ENCODE peak calls at places on chromosomes 4 and X, in four cellular contexts. Q is astrocyte, H is mucosa of descending colon, Z is H1. D is an unnamed sample.

GRCh38 chr4:126888968-126889367 is 743.8 kb upstream of the INTU start:
- DNase-seq in Q (peak), H (no peak), Z (no peak), D (peak)

GRCh38 chr4:139740531-139741041 is 75.0 kb downstream of the MGST2 start:
- DNase-seq in Q (peak), H (peak), Z (no peak), D (peak)

GRCh38 chr4:8723222-8723980 is 130.8 kb downstream of the CPZ start:
- DNase-seq in Q (no peak), H (no peak), Z (no peak), D (no peak)

GRCh38 chr4:169244210-169244609 is 26.5 kb downstream of the SH3RF1 start:
- DNase-seq in Q (no peak), H (no peak), Z (no peak), D (no peak)

GRCh38 chr4:184280591-184281071 is 63.0 kb upstream of the ENPP6 start:
- DNase-seq in Q (no peak), H (no peak), Z (no peak), D (no peak)

GRCh38 chrX:87049567-87049966 is 468.0 kb upstream of the KLHL4 start:
- DNase-seq in Q (no peak), H (no peak), Z (no peak), D (no peak)

GRCh38 chr4:31408136-31408535 is 688.0 kb downstream of the PCDH7 start:
- DNase-seq in Q (no peak), H (no peak), Z (no peak), D (no peak)

GRCh38 chrX:103584606-103585005 is 709 bp upstream of the TCEAL4 start:
- DNase-seq in Q (no peak), H (no peak), Z (no peak), D (no peak)

GRCh38 chr4:165874799-165875371 is 1.8 kb downstream of the TLL1 start:
- DNase-seq in Q (no peak), H (no peak), Z (no peak), D (no peak)

GRCh38 chrX:40108084-40108958 is 10.6 kb upstream of the BCOR start:
- DNase-seq in Q (no peak), H (peak), Z (no peak), D (peak)

GRCh38 chrX:150152546-150152945 is 210.6 kb upstream of the MAMLD1 start:
- DNase-seq in Q (no peak), H (no peak), Z (no peak), D (no peak)

GRCh38 chrX:141415889-141416288 is 168.6 kb downstream of the SPANXA1 start:
- DNase-seq in Q (no peak), H (no peak), Z (no peak), D (no peak)

GRCh38 chrX:48474127-48474526 is 1.9 kb upstream of the FTSJ1 start:
- DNase-seq in Q (no peak), H (no peak), Z (no peak), D (no peak)
- TF ChIP-seq CTCF in Q (peak), H (no peak), Z (peak), D (peak)

GRCh38 chr4:148447672-148448071 is 5.5 kb upstream of the NR3C2 start:
- DNase-seq in Q (no peak), H (no peak), Z (no peak), D (no peak)
- H3K4me3 ChIP-seq in Q (no peak), H (no peak), Z (no peak), D (peak)

GRCh38 chr4:113899260-113900177 is 79.9 kb downstream of the ARSJ start:
- DNase-seq in Q (no peak), H (peak), Z (no peak), D (no peak)

GRCh38 chr4:113888006-113888405 is 91.4 kb downstream of the ARSJ start:
- DNase-seq in Q (no peak), H (no peak), Z (no peak), D (peak)

GRCh38 chr4:113893546-113893945 is 85.9 kb downstream of the ARSJ start:
- DNase-seq in Q (no peak), H (no peak), Z (no peak), D (peak)
- TF ChIP-seq CTCF in Q (peak), H (no peak), Z (no peak), D (peak)

DNA sequence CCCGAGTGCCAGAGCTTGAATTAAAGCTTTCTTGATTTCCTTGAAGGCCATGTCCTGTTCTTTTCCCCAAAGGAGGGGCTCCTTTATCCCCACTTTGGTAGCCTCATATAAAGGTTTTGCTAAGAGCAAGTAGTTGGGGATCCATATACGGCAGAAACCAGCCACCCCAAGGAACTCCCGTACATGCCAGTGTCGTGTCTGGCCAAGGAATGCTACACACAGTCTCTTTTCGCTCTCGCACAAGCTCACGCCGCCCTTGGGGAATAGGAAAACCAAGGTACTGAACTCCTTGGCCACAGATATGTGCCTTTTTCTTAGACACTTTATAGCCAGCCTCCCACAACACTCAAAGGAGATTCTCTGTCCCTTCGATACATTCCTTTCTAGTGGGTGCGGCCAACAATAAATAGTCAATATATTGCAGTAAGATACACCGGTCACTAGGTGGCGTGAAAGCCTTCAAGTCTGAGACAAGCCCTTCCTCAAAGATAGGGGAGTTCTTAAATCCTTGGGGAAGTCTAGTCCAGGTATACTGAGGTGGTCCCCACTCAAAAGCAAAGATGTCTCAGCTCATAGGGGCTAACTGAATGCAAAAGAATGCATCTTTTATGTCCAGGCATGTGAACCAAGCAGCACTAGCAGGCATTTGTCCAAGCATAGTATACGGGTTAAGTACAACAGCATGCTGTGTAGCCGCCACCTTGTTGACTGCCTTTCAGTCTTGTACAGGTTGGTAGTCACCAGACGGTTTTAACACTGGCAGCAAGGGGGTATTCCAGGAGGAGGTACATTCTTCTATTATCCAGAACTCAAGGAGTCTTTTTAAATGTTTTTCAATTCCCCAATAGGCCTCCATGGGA is 57.8 kb upstream of the XAGE1B start:
- DNase-seq in Q (peak), H (peak), Z (no peak), D (peak)
- H3K4me3 ChIP-seq in Q (no peak), H (no peak), Z (no peak), D (peak)

DNA sequence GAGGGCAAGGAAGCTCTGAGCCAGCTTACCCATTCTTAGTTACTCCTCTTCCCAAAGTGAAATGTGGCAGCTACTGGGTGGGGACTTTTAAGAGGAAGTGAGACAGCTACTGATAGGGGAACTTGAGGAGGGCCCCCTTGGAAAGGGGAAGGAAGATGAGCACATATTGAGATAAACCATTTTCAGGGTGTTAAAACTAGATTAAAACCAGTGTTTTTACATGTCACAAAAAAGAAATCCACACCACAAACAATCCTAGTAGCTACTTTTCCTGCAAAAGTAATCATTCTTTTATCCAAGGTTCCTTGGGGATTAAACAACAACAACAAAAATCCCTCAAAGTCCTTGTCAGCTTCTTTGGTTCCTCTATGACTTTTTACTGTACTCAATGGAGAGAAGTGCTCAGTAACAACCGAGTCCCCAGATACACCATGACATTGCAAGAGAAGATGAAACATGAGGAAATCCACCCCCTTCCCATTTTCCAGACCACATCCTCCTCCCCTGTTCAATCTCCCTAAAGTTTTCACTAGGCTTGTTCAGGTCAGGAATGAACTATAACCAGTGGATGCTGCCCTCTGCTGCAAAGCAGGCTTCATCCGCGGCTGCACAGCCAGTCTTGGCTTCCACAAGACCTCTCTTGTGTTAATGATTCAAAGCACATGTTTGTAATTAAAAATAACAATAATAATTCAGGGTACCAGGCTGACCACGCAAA is 113.5 kb upstream of the TMEM164 start:
- DNase-seq in Q (no peak), H (no peak), Z (no peak), D (peak)
- TF ChIP-seq CTCF in Q (no peak), H (no peak), Z (no peak), D (peak)

GRCh38 chr4:2812600-2812932 is 19.7 kb downstream of the SH3BP2 start:
- DNase-seq in Q (no peak), H (no peak), Z (no peak), D (no peak)
- H3K4me3 ChIP-seq in Q (peak), H (no peak), Z (no peak), D (peak)

D was measured in fibroblast of the aortic adventitia.